ENCODE peak calls at places on chromosomes 3 and 15, in four cellular contexts. U is right lobe of liver, E is MM.1S, F is sigmoid colon. R is an unnamed sample.

GRCh38 chr3:176521531-176522175 is 675.6 kb downstream of the TBL1XR1 start:
- DNase-seq in E (no peak), U (no peak), F (no peak), R (no peak)

GRCh38 chr3:58161435-58162398 is 49.1 kb downstream of the DNASE1L3 start:
- DNase-seq in U (no peak), E (no peak), F (peak; percentile 91), R (peak; percentile 65)

GRCh38 chr3:25831578-25831977 is 41.7 kb downstream of the OXSM start:
- DNase-seq in E (peak; percentile 77), F (no peak), U (no peak), R (no peak)

GRCh38 chr3:107365051-107365450 is 12.2 kb upstream of the CCDC54 start:
- DNase-seq in E (no peak), F (no peak), U (no peak), R (no peak)

GRCh38 chr15:58903232-58903631 is 30.2 kb downstream of the SLTM start:
- DNase-seq in U (no peak), F (no peak), E (no peak), R (no peak)

GRCh38 chr3:183108470-183108869 is 9.2 kb upstream of the MCCC1 start:
- DNase-seq in E (no peak), F (no peak), U (no peak), R (no peak)

GRCh38 chr3:72756900-72757299 is 91.3 kb downstream of the SHQ1 start:
- DNase-seq in E (peak; percentile 92), F (no peak), U (no peak), R (no peak)

GRCh38 chr15:55084673-55085072 is 112.1 kb downstream of the RSL24D1 start:
- DNase-seq in F (no peak), E (no peak), U (no peak), R (no peak)

GRCh38 chr15:40092416-40093223 is 16.1 kb downstream of the BMF start:
- DNase-seq in E (no peak), U (peak; percentile 82), F (peak; percentile 97), R (peak; percentile 78)

GRCh38 chr15:40094156-40094555 is 14.5 kb downstream of the BMF start:
- DNase-seq in E (no peak), F (no peak), U (no peak), R (no peak)

GRCh38 chr15:40095381-40096093 is 13.1 kb downstream of the BMF start:
- DNase-seq in E (no peak), U (no peak), F (no peak), R (no peak)

GRCh38 chr15:40091861-40092415 is 16.7 kb downstream of the BMF start:
- DNase-seq in F (no peak), E (no peak), U (no peak), R (no peak)

DNA sequence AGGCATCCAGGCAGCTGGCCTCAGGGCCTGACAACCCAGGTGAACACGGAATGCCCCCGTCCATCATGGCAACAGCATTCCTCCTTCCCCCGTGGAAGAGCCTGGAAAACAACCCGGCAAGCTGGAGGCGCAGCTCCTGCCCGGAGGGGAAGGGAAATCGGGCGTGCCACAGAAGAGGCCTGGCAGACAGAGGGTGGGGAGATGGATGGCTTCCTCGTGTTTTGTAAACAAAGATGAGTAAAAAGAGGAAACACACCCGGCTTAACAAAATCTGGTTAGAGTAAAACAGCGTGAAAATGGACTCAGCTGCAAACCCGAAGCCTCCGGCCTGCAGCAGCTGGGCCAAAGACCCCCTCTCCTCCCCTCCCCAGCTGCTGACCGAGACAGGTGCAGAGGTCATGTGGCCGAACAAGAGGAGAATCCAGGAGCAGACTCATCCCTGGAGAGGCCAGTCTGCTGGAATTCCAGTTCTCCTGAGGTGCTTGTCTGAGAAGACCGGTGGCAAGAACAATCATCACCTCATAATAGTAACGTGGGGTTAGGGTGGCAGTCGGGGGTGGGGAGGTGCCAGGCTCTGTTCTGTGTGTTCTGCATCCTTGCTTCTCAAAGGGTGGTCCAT is 15.3 kb downstream of the BMF start:
- DNase-seq in E (no peak), F (peak; percentile 72), U (peak; percentile 55), R (no peak)
- H3K4me1 ChIP-seq in E (peaks cover 45% of the 10 kb centered on the region), F (no peaks in the 10 kb centered on the region), U (peaks cover 41% of the 10 kb centered on the region), R (peaks cover 54% of the 10 kb centered on the region)

DNA sequence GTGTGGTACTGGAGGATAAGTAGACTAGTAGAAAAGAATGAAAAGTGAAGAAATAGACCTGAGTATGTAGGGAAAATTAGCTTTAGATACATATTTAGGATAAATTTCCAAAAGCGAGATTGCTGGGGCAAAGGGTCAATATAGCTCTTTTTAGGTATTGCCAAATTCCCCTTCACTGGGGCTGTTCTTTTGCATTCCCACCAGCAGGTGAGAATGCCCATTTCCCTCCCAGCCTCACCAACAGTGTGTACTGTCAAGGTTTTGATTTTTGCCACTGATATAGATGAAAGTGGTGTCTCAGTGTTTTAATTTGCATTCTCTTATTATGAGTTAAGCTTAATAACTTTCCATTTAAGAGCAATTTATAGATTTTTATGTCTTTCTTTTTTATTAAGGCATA is 35.7 kb upstream of the BHLHE40 start:
- DNase-seq in F (no peak), E (no peak), U (no peak), R (no peak)
- TF ChIP-seq CTCF in F (no peak), E (no peak), U (peak; percentile 40), R (no peak)

GRCh38 chr15:24054547-24055245 is 367.6 kb upstream of the NDN start:
- DNase-seq in E (no peak), U (no peak), F (no peak), R (peak; percentile 53)
- H3K9me3 ChIP-seq in E (no peaks in the 10 kb centered on the region), U (no peaks in the 10 kb centered on the region), F (no peaks in the 10 kb centered on the region), R (no peaks in the 10 kb centered on the region)

DNA sequence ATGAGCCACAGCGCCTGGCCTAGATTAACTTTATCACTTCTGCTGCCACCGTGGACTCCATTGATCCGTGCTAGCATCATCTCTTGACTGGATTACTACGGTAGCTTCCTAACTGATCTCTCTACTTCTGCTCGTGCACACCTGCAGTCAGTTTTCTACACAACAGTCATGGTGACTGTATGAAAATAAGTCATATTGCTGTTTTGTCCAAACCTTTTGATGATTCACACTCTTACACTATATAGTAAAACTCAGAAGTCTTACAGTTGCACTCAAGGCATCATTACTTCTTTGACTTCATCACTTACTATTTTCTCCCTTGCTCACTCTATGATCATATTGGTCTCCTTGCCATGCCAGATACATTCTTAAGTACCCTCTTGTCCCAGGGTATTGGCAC is 10.1 kb downstream of the PDCD6IP start:
- DNase-seq in U (no peak), E (no peak), F (no peak), R (no peak)
- H3K4me1 ChIP-seq in U (peaks cover 40% of the 10 kb centered on the region), E (peaks cover 16% of the 10 kb centered on the region), F (no peaks in the 10 kb centered on the region), R (peaks cover 28% of the 10 kb centered on the region)

GRCh38 chr15:83114305-83114704 is 6.9 kb downstream of the TM6SF1 start:
- DNase-seq in F (no peak), E (no peak), U (no peak), R (no peak)

GRCh38 chr15:83113881-83114280 is 6.4 kb downstream of the TM6SF1 start:
- DNase-seq in E (no peak), F (no peak), U (no peak), R (no peak)

GRCh38 chr15:83114856-83115255 is 7.4 kb downstream of the TM6SF1 start:
- DNase-seq in U (no peak), F (no peak), E (no peak), R (no peak)

GRCh38 chr15:83115410-83115809 is 8.0 kb downstream of the TM6SF1 start:
- DNase-seq in E (no peak), F (no peak), U (no peak), R (no peak)

DNA sequence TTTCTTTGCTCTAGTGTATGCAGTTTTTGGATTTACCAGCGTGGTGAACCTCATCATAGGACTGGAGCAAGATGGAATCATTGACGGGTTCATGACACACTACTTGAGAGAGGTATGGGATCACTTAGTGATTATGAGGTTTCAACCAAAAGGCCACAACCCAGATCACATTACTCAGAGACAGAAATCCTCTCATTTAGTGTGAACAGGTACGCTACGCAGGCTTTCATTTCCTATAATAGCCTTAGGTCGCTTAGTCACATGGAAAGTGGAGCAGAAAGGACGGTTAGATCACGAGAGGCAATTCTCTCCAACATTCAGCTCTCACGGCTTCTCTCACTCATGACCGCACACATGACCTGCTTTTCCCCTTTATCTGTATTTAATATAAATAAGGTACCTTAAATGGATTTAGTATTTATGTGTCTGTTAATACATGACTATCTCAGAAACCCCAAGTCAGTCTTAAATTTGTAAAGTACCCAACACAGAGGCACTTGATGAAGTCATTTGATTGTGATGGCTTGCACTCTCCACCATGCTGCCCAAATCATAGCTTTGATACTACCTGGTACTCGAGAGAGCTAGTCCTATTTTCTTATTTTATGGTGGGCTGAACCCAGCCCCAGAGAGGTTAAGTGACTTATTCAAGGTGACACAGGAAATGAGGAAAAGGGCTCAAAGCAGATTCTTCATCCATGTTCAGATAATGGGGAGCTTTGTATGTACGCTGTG is 8.6 kb downstream of the TM6SF1 start:
- DNase-seq in E (no peak), F (no peak), U (no peak), R (no peak)
- TF ChIP-seq CTCF in E (no peak), F (no peak), U (no peak), R (no peak)

GRCh38 chr15:25066708-25067107 is 111.9 kb downstream of the SNRPN start:
- DNase-seq in U (peak; percentile 15), E (no peak), F (peak; percentile 41), R (no peak)
- H3K9me3 ChIP-seq in U (peaks cover 36% of the 10 kb centered on the region), E (no peaks in the 10 kb centered on the region), F (peaks cover 98% of the 10 kb centered on the region), R (peaks cover 100% of the 10 kb centered on the region)

DNA sequence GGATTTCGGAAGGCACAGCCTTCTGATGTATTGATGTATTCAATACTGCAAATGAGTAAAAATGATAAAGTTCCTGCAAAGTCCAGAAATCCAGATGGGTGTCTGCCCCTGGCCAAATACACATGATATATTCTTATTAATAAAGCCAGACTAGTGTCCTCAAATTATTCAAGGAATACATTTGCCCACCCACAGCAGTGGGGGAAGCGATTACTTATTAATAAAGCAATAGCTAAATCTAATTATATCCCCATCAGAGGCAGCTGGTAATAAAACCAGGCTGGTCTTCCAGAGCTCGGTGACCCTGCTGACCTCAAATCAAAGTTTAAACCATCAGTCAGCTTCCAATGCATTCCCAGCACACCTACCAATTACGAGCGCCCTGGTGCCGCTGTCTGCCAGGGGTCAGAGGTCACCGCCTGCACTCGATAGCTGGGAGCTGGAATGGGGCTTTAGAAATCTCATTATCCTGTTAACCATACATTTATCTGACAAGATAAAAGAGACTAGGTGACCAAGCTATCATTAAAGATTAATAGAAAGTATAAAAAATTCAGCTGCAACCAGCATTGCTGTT is 330.3 kb downstream of the UACA start:
- DNase-seq in F (no peak), U (peak; percentile 86), E (no peak), R (no peak)
- H3K4me1 ChIP-seq in F (no peaks in the 10 kb centered on the region), U (peaks cover 47% of the 10 kb centered on the region), E (peaks cover 41% of the 10 kb centered on the region), R (no peaks in the 10 kb centered on the region)

GRCh38 chr3:189687475-189687874 is 56.3 kb downstream of the TP63 start:
- DNase-seq in F (no peak), E (no peak), U (no peak), R (no peak)
- TF ChIP-seq CTCF in F (no peak), E (no peak), U (no peak), R (no peak)

DNA sequence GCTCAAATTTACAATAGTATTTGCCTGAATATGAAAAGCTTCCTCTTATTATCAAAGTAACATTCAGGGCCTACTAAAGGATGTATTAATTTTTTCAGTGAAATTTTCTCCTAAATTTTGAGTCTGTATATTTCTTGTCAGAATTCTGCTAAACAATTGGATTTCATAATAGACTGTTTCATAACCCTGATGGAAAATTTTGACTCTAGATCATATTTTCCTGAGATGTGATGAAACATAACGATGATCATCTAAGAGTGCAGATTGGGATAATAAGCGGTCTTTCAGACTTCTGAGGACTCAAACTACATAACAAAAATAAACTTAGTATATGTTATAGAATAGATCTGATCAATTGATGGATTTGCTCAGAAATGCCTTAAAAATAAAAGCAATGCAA is 574.5 kb upstream of the TBL1XR1 start:
- DNase-seq in E (no peak), U (no peak), F (no peak), R (no peak)
- H3K9me3 ChIP-seq in E (no peaks in the 10 kb centered on the region), U (no peaks in the 10 kb centered on the region), F (no peaks in the 10 kb centered on the region), R (peaks cover 7% of the 10 kb centered on the region)